ENCODE peak calls at places on chromosomes 1 and 21, in nine cellular contexts. One of them, this sample, is unnamed.
A peak's percentile ranks its signal among the peaks of the same experiment; 100 is the strongest.

GRCh38 chr1:38274974-38275373 is 228.4 kb upstream of the POU3F1 start:
- DNase-seq in mucosa of descending colon: no peak
- DNase-seq in ACHN: no peak
- DNase-seq in heart left ventricle: peak; percentile 26
- DNase-seq in EL: peak; percentile 26
- DNase-seq in type B pancreatic cell: no peak
- DNase-seq in germinal center: no peak
- DNase-seq in GF-D8: no peak
- DNase-seq in activated CD8-positive, alpha-beta memory T cell treated with anti-CD3 and anti-CD28 coated beads for 4 hours: no peak
- DNase-seq in this sample: no peak

GRCh38 chr1:85283475-85284199 is 7.2 kb upstream of the BCL10 start:
- DNase-seq in mucosa of descending colon: peak; percentile 86
- DNase-seq in ACHN: no peak
- DNase-seq in heart left ventricle: peak; percentile 35
- DNase-seq in EL: no peak
- DNase-seq in type B pancreatic cell: no peak
- DNase-seq in germinal center: no peak
- DNase-seq in GF-D8: no peak
- DNase-seq in activated CD8-positive, alpha-beta memory T cell treated with anti-CD3 and anti-CD28 coated beads for 4 hours: no peak
- DNase-seq in this sample: no peak

GRCh38 chr1:224580006-224580405 is 36.1 kb upstream of the CNIH3 start:
- DNase-seq in mucosa of descending colon: no peak
- DNase-seq in ACHN: no peak
- DNase-seq in heart left ventricle: no peak
- DNase-seq in EL: no peak
- DNase-seq in type B pancreatic cell: no peak
- DNase-seq in germinal center: no peak
- DNase-seq in GF-D8: no peak
- DNase-seq in activated CD8-positive, alpha-beta memory T cell treated with anti-CD3 and anti-CD28 coated beads for 4 hours: no peak
- DNase-seq in this sample: no peak

GRCh38 chr1:178120088-178120487 is 26.2 kb downstream of the RASAL2 start:
- DNase-seq in mucosa of descending colon: no peak
- DNase-seq in ACHN: no peak
- DNase-seq in heart left ventricle: no peak
- DNase-seq in EL: no peak
- DNase-seq in type B pancreatic cell: no peak
- DNase-seq in germinal center: no peak
- DNase-seq in GF-D8: no peak
- DNase-seq in activated CD8-positive, alpha-beta memory T cell treated with anti-CD3 and anti-CD28 coated beads for 4 hours: no peak
- DNase-seq in this sample: no peak

GRCh38 chr1:25837253-25837875 is 17.6 kb downstream of the MTFR1L start:
- DNase-seq in mucosa of descending colon: no peak
- DNase-seq in ACHN: peak; percentile 38
- DNase-seq in heart left ventricle: no peak
- DNase-seq in EL: no peak
- DNase-seq in type B pancreatic cell: no peak
- DNase-seq in germinal center: no peak
- DNase-seq in GF-D8: no peak
- DNase-seq in activated CD8-positive, alpha-beta memory T cell treated with anti-CD3 and anti-CD28 coated beads for 4 hours: no peak
- DNase-seq in this sample: no peak

GRCh38 chr21:33655591-33656221 is 13.4 kb downstream of the ITSN1 start:
- DNase-seq in mucosa of descending colon: no peak
- DNase-seq in ACHN: peak; percentile 97
- DNase-seq in heart left ventricle: no peak
- DNase-seq in EL: peak; percentile 97
- DNase-seq in type B pancreatic cell: no peak
- DNase-seq in germinal center: no peak
- DNase-seq in GF-D8: no peak
- DNase-seq in activated CD8-positive, alpha-beta memory T cell treated with anti-CD3 and anti-CD28 coated beads for 4 hours: no peak
- DNase-seq in this sample: no peak

GRCh38 chr1:180283098-180283497 is 53.0 kb downstream of the LHX4 start:
- DNase-seq in mucosa of descending colon: no peak
- DNase-seq in ACHN: no peak
- DNase-seq in heart left ventricle: no peak
- DNase-seq in EL: no peak
- DNase-seq in type B pancreatic cell: no peak
- DNase-seq in germinal center: no peak
- DNase-seq in GF-D8: no peak
- DNase-seq in activated CD8-positive, alpha-beta memory T cell treated with anti-CD3 and anti-CD28 coated beads for 4 hours: no peak
- DNase-seq in this sample: no peak

GRCh38 chr21:45130324-45130774 is 56.0 kb downstream of the ADARB1 start:
- DNase-seq in mucosa of descending colon: no peak
- DNase-seq in ACHN: peak; percentile 60
- DNase-seq in heart left ventricle: no peak
- DNase-seq in EL: peak; percentile 77
- DNase-seq in type B pancreatic cell: no peak
- DNase-seq in germinal center: no peak
- DNase-seq in GF-D8: peak; percentile 26
- DNase-seq in activated CD8-positive, alpha-beta memory T cell treated with anti-CD3 and anti-CD28 coated beads for 4 hours: no peak
- DNase-seq in this sample: no peak

GRCh38 chr1:154955718-154956513 is at the start of gene PBXIP1:
- DNase-seq in mucosa of descending colon: peak; percentile 62
- DNase-seq in ACHN: peak; percentile 93
- DNase-seq in heart left ventricle: peak; percentile 77
- DNase-seq in EL: peak; percentile 90
- DNase-seq in type B pancreatic cell: no peak
- DNase-seq in germinal center: peak; percentile 96
- DNase-seq in GF-D8: peak; percentile 77
- DNase-seq in activated CD8-positive, alpha-beta memory T cell treated with anti-CD3 and anti-CD28 coated beads for 4 hours: peak; percentile 64
- DNase-seq in this sample: peak; percentile 68

GRCh38 chr21:29436143-29436542 is 137.4 kb downstream of the BACH1 start:
- DNase-seq in mucosa of descending colon: no peak
- DNase-seq in ACHN: no peak
- DNase-seq in heart left ventricle: peak; percentile 36
- DNase-seq in EL: no peak
- DNase-seq in type B pancreatic cell: no peak
- DNase-seq in germinal center: no peak
- DNase-seq in GF-D8: no peak
- DNase-seq in activated CD8-positive, alpha-beta memory T cell treated with anti-CD3 and anti-CD28 coated beads for 4 hours: peak; percentile 8
- DNase-seq in this sample: peak; percentile 4

GRCh38 chr1:219441884-219442283 is 171.0 kb downstream of the ZC3H11B start:
- DNase-seq in mucosa of descending colon: no peak
- DNase-seq in ACHN: peak; percentile 13
- DNase-seq in heart left ventricle: no peak
- DNase-seq in EL: no peak
- DNase-seq in type B pancreatic cell: no peak
- DNase-seq in germinal center: no peak
- DNase-seq in GF-D8: no peak
- DNase-seq in activated CD8-positive, alpha-beta memory T cell treated with anti-CD3 and anti-CD28 coated beads for 4 hours: no peak
- DNase-seq in this sample: no peak

GRCh38 chr1:118247593-118247992 is 62.6 kb upstream of the SPAG17 start:
- DNase-seq in mucosa of descending colon: no peak
- DNase-seq in ACHN: peak; percentile 26
- DNase-seq in heart left ventricle: no peak
- DNase-seq in EL: peak; percentile 16
- DNase-seq in type B pancreatic cell: no peak
- DNase-seq in germinal center: no peak
- DNase-seq in GF-D8: no peak
- DNase-seq in activated CD8-positive, alpha-beta memory T cell treated with anti-CD3 and anti-CD28 coated beads for 4 hours: no peak
- DNase-seq in this sample: no peak

GRCh38 chr1:64038965-64039926 is 164.2 kb upstream of the UBE2U start:
- DNase-seq in mucosa of descending colon: no peak
- DNase-seq in ACHN: peak; percentile 77
- DNase-seq in heart left ventricle: no peak
- DNase-seq in EL: peak; percentile 100
- DNase-seq in type B pancreatic cell: no peak
- DNase-seq in germinal center: no peak
- DNase-seq in GF-D8: no peak
- DNase-seq in activated CD8-positive, alpha-beta memory T cell treated with anti-CD3 and anti-CD28 coated beads for 4 hours: no peak
- DNase-seq in this sample: no peak

GRCh38 chr1:39085174-39085573 is 59.0 kb downstream of the NDUFS5 start:
- DNase-seq in mucosa of descending colon: no peak
- DNase-seq in ACHN: no peak
- DNase-seq in heart left ventricle: no peak
- DNase-seq in EL: no peak
- DNase-seq in type B pancreatic cell: no peak
- DNase-seq in germinal center: no peak
- DNase-seq in GF-D8: no peak
- DNase-seq in activated CD8-positive, alpha-beta memory T cell treated with anti-CD3 and anti-CD28 coated beads for 4 hours: no peak
- DNase-seq in this sample: no peak

GRCh38 chr1:23868848-23869450 is 859 bp upstream of the FUCA1 start:
- DNase-seq in mucosa of descending colon: no peak
- DNase-seq in ACHN: no peak
- DNase-seq in heart left ventricle: no peak
- DNase-seq in EL: no peak
- DNase-seq in type B pancreatic cell: no peak
- DNase-seq in germinal center: peak; percentile 22
- DNase-seq in GF-D8: no peak
- DNase-seq in activated CD8-positive, alpha-beta memory T cell treated with anti-CD3 and anti-CD28 coated beads for 4 hours: no peak
- DNase-seq in this sample: no peak

GRCh38 chr1:177585492-177586220 is 384.2 kb downstream of the SEC16B start:
- DNase-seq in mucosa of descending colon: no peak
- DNase-seq in ACHN: no peak
- DNase-seq in heart left ventricle: no peak
- DNase-seq in EL: no peak
- DNase-seq in type B pancreatic cell: no peak
- DNase-seq in germinal center: no peak
- DNase-seq in GF-D8: no peak
- DNase-seq in activated CD8-positive, alpha-beta memory T cell treated with anti-CD3 and anti-CD28 coated beads for 4 hours: no peak
- DNase-seq in this sample: no peak

GRCh38 chr1:246753670-246754535 is 29.7 kb downstream of the SCCPDH start:
- DNase-seq in mucosa of descending colon: no peak
- DNase-seq in ACHN: peak; percentile 69
- DNase-seq in heart left ventricle: peak; percentile 47
- DNase-seq in EL: peak; percentile 72
- DNase-seq in type B pancreatic cell: peak; percentile 74
- DNase-seq in germinal center: peak; percentile 54
- DNase-seq in GF-D8: no peak
- DNase-seq in activated CD8-positive, alpha-beta memory T cell treated with anti-CD3 and anti-CD28 coated beads for 4 hours: peak; percentile 17
- DNase-seq in this sample: peak; percentile 40

GRCh38 chr1:8524637-8525157 is 206.8 kb downstream of the SLC45A1 start:
- DNase-seq in mucosa of descending colon: no peak
- DNase-seq in ACHN: no peak
- DNase-seq in heart left ventricle: no peak
- DNase-seq in EL: no peak
- DNase-seq in type B pancreatic cell: no peak
- DNase-seq in germinal center: no peak
- DNase-seq in GF-D8: no peak
- DNase-seq in activated CD8-positive, alpha-beta memory T cell treated with anti-CD3 and anti-CD28 coated beads for 4 hours: no peak
- DNase-seq in this sample: no peak

This sample was measured in activated naive CD8-positive, alpha-beta T cell treated with anti-CD3 and anti-CD28 coated beads, Interleukin-2, amount 50 U/mL, for 16 hours.